ENCODE peak calls at places on chromosomes 2 and 18, in seven cellular contexts. One of them, this sample, is unnamed.
A peak's percentile ranks its signal among the peaks of the same experiment; 100 is the strongest.

GRCh38 chr18:79794851-79795250 is 2.9 kb upstream of the KCNG2 start:
- DNase-seq in DMS153: no peak
- DNase-seq in CD8-positive, alpha-beta memory T cell: no peak
- DNase-seq in cortex of kidney: no peak
- DNase-seq in HFFc6: no peak
- DNase-seq in D341Med: no peak
- DNase-seq in C1 segment of cervical spinal cord: no peak
- DNase-seq in this sample: no peak

GRCh38 chr2:18522484-18523146 is 37.8 kb downstream of the RDH14 start:
- DNase-seq in C1 segment of cervical spinal cord: no peak
- DNase-seq in cortex of kidney: no peak
- DNase-seq in HFFc6: peak; percentile 13
- DNase-seq in D341Med: no peak
- DNase-seq in DMS153: no peak
- DNase-seq in CD8-positive, alpha-beta memory T cell: no peak
- DNase-seq in this sample: no peak

GRCh38 chr18:73948497-73948896 is 199.1 kb downstream of the FBXO15 start:
- DNase-seq in D341Med: no peak
- DNase-seq in CD8-positive, alpha-beta memory T cell: no peak
- DNase-seq in C1 segment of cervical spinal cord: no peak
- DNase-seq in DMS153: no peak
- DNase-seq in cortex of kidney: no peak
- DNase-seq in HFFc6: no peak
- DNase-seq in this sample: no peak

GRCh38 chr2:238096311-238097011 is 3.7 kb upstream of the ESPNL start:
- DNase-seq in DMS153: no peak
- DNase-seq in CD8-positive, alpha-beta memory T cell: no peak
- DNase-seq in HFFc6: no peak
- DNase-seq in C1 segment of cervical spinal cord: no peak
- DNase-seq in D341Med: peak; percentile 26
- DNase-seq in cortex of kidney: no peak
- DNase-seq in this sample: no peak

GRCh38 chr18:23066060-23066459 is 69.2 kb upstream of the CABLES1 start:
- DNase-seq in DMS153: no peak
- DNase-seq in cortex of kidney: no peak
- DNase-seq in HFFc6: no peak
- DNase-seq in CD8-positive, alpha-beta memory T cell: no peak
- DNase-seq in C1 segment of cervical spinal cord: no peak
- DNase-seq in D341Med: peak; percentile 54
- DNase-seq in this sample: no peak

GRCh38 chr2:136375017-136375901 is 257.3 kb upstream of the CXCR4 start:
- DNase-seq in D341Med: no peak
- DNase-seq in cortex of kidney: no peak
- DNase-seq in CD8-positive, alpha-beta memory T cell: no peak
- DNase-seq in HFFc6: no peak
- DNase-seq in C1 segment of cervical spinal cord: no peak
- DNase-seq in DMS153: no peak
- DNase-seq in this sample: no peak

GRCh38 chr2:240876475-240877251 is 8.0 kb downstream of the AGXT start:
- DNase-seq in DMS153: no peak
- DNase-seq in D341Med: no peak
- DNase-seq in CD8-positive, alpha-beta memory T cell: no peak
- DNase-seq in HFFc6: no peak
- DNase-seq in C1 segment of cervical spinal cord: no peak
- DNase-seq in cortex of kidney: no peak
- DNase-seq in this sample: no peak

GRCh38 chr2:17010104-17010503 is 344.5 kb upstream of the CYRIA start:
- DNase-seq in CD8-positive, alpha-beta memory T cell: no peak
- DNase-seq in D341Med: no peak
- DNase-seq in cortex of kidney: no peak
- DNase-seq in HFFc6: no peak
- DNase-seq in C1 segment of cervical spinal cord: no peak
- DNase-seq in DMS153: no peak
- DNase-seq in this sample: no peak

GRCh38 chr2:176471949-176472348 is 202.7 kb downstream of the MTX2 start:
- DNase-seq in D341Med: no peak
- DNase-seq in C1 segment of cervical spinal cord: no peak
- DNase-seq in CD8-positive, alpha-beta memory T cell: no peak
- DNase-seq in cortex of kidney: no peak
- DNase-seq in DMS153: peak; percentile 12
- DNase-seq in HFFc6: no peak
- DNase-seq in this sample: no peak

GRCh38 chr2:172693529-172694185 is 42.0 kb upstream of the RAPGEF4 start:
- DNase-seq in DMS153: no peak
- DNase-seq in C1 segment of cervical spinal cord: no peak
- DNase-seq in D341Med: no peak
- DNase-seq in cortex of kidney: no peak
- DNase-seq in HFFc6: no peak
- DNase-seq in CD8-positive, alpha-beta memory T cell: no peak
- DNase-seq in this sample: peak; percentile 50

GRCh38 chr2:99382163-99382562 is 45.0 kb downstream of the EIF5B start:
- DNase-seq in HFFc6: no peak
- DNase-seq in C1 segment of cervical spinal cord: no peak
- DNase-seq in CD8-positive, alpha-beta memory T cell: no peak
- DNase-seq in D341Med: no peak
- DNase-seq in DMS153: no peak
- DNase-seq in cortex of kidney: no peak
- DNase-seq in this sample: no peak

GRCh38 chr2:236688157-236688556 is 118.5 kb downstream of the ACKR3 start:
- DNase-seq in C1 segment of cervical spinal cord: no peak
- DNase-seq in CD8-positive, alpha-beta memory T cell: no peak
- DNase-seq in DMS153: no peak
- DNase-seq in D341Med: no peak
- DNase-seq in HFFc6: no peak
- DNase-seq in cortex of kidney: no peak
- DNase-seq in this sample: no peak

GRCh38 chr2:230131366-230131765 is 62.6 kb upstream of the SLC16A14 start:
- DNase-seq in C1 segment of cervical spinal cord: no peak
- DNase-seq in HFFc6: no peak
- DNase-seq in DMS153: no peak
- DNase-seq in D341Med: no peak
- DNase-seq in cortex of kidney: no peak
- DNase-seq in CD8-positive, alpha-beta memory T cell: no peak
- DNase-seq in this sample: no peak

GRCh38 chr2:120018549-120018948 is 5.7 kb downstream of the EPB41L5 start:
- DNase-seq in CD8-positive, alpha-beta memory T cell: no peak
- DNase-seq in D341Med: no peak
- DNase-seq in cortex of kidney: no peak
- DNase-seq in HFFc6: no peak
- DNase-seq in DMS153: no peak
- DNase-seq in C1 segment of cervical spinal cord: no peak
- DNase-seq in this sample: no peak

GRCh38 chr2:7709907-7710306 is 792.7 kb downstream of the RNF144A start:
- DNase-seq in C1 segment of cervical spinal cord: no peak
- DNase-seq in D341Med: no peak
- DNase-seq in cortex of kidney: no peak
- DNase-seq in HFFc6: peak; percentile 59
- DNase-seq in CD8-positive, alpha-beta memory T cell: no peak
- DNase-seq in DMS153: no peak
- DNase-seq in this sample: no peak

This sample was measured in GF-D8.